ENCODE peak calls at places on chromosomes 13 and 19, in five cellular contexts. One of them, this sample, is unnamed.

GRCh38 chr13:86684402-86684801 is 885.2 kb upstream of the SLITRK6 start:
- DNase-seq in OCI-LY7: no peak
- DNase-seq in NCI-H2171: no peak
- DNase-seq in right atrium auricular region: no peak
- DNase-seq in stimulated activated naive B cell treated with anti-CD40 and anti-IgM and Interleukin-4, amounts not matched to agents 10 μg/mL and 1 μg/mL and 100 μg/mL, for 72 hours: no peak
- DNase-seq in this sample: peak

GRCh38 chr19:10742494-10742893 is 24.6 kb downstream of the DNM2 start:
- DNase-seq in OCI-LY7: no peak
- DNase-seq in NCI-H2171: no peak
- DNase-seq in right atrium auricular region: no peak
- DNase-seq in stimulated activated naive B cell treated with anti-CD40 and anti-IgM and Interleukin-4, amounts not matched to agents 10 μg/mL and 1 μg/mL and 100 μg/mL, for 72 hours: no peak
- DNase-seq in this sample: no peak

GRCh38 chr19:7916137-7916907 is 1.7 kb downstream of the TGFBR3L start:
- DNase-seq in OCI-LY7: peak
- DNase-seq in NCI-H2171: peak
- DNase-seq in right atrium auricular region: no peak
- DNase-seq in stimulated activated naive B cell treated with anti-CD40 and anti-IgM and Interleukin-4, amounts not matched to agents 10 μg/mL and 1 μg/mL and 100 μg/mL, for 72 hours: no peak
- DNase-seq in this sample: peak

GRCh38 chr19:7658219-7658686 is 10.6 kb upstream of the RETN start:
- DNase-seq in OCI-LY7: peak
- DNase-seq in NCI-H2171: no peak
- DNase-seq in right atrium auricular region: no peak
- DNase-seq in stimulated activated naive B cell treated with anti-CD40 and anti-IgM and Interleukin-4, amounts not matched to agents 10 μg/mL and 1 μg/mL and 100 μg/mL, for 72 hours: peak
- DNase-seq in this sample: no peak

GRCh38 chr13:80338781-80339577 is 1.9 kb downstream of the SPRY2 start:
- DNase-seq in OCI-LY7: no peak
- DNase-seq in NCI-H2171: no peak
- DNase-seq in right atrium auricular region: peak
- DNase-seq in stimulated activated naive B cell treated with anti-CD40 and anti-IgM and Interleukin-4, amounts not matched to agents 10 μg/mL and 1 μg/mL and 100 μg/mL, for 72 hours: peak
- DNase-seq in this sample: peak

GRCh38 chr13:38951525-38952313 is 38.9 kb downstream of the STOML3 start:
- DNase-seq in OCI-LY7: no peak
- DNase-seq in NCI-H2171: no peak
- DNase-seq in right atrium auricular region: peak
- DNase-seq in stimulated activated naive B cell treated with anti-CD40 and anti-IgM and Interleukin-4, amounts not matched to agents 10 μg/mL and 1 μg/mL and 100 μg/mL, for 72 hours: no peak
- DNase-seq in this sample: peak

GRCh38 chr19:14337510-14337909 is 43.7 kb upstream of the ADGRE5 start:
- DNase-seq in OCI-LY7: peak
- DNase-seq in NCI-H2171: no peak
- DNase-seq in right atrium auricular region: no peak
- DNase-seq in stimulated activated naive B cell treated with anti-CD40 and anti-IgM and Interleukin-4, amounts not matched to agents 10 μg/mL and 1 μg/mL and 100 μg/mL, for 72 hours: no peak
- DNase-seq in this sample: no peak

GRCh38 chr13:91397595-91397994 is 826 bp upstream of the GPC5 start:
- DNase-seq in OCI-LY7: no peak
- DNase-seq in NCI-H2171: no peak
- DNase-seq in right atrium auricular region: no peak
- DNase-seq in stimulated activated naive B cell treated with anti-CD40 and anti-IgM and Interleukin-4, amounts not matched to agents 10 μg/mL and 1 μg/mL and 100 μg/mL, for 72 hours: no peak
- DNase-seq in this sample: no peak

GRCh38 chr13:98923641-98924397 is 54.0 kb downstream of the DOCK9 start:
- DNase-seq in OCI-LY7: no peak
- DNase-seq in NCI-H2171: peak
- DNase-seq in right atrium auricular region: no peak
- DNase-seq in stimulated activated naive B cell treated with anti-CD40 and anti-IgM and Interleukin-4, amounts not matched to agents 10 μg/mL and 1 μg/mL and 100 μg/mL, for 72 hours: no peak
- DNase-seq in this sample: no peak

This sample was measured in NCI-H146.